ENCODE peak calls at places on chromosomes 5 and 9, in ten cellular contexts. One of them, this sample, is unnamed.

GRCh38 chr5:127870914-127871313 is 167.7 kb downstream of the CCDC192 start:
- DNase-seq in transverse colon: peak
- DNase-seq in substantia nigra: peak
- DNase-seq in cardiac fibroblast: peak
- DNase-seq in bronchial epithelial cell: peak
- DNase-seq in NCI-H460: no peak
- DNase-seq in prostate gland: peak
- DNase-seq in AML-193: no peak
- DNase-seq in SK-N-SH: no peak
- DNase-seq in RCC 7860: no peak
- DNase-seq in this sample: no peak

GRCh38 chr9:98502976-98503325 is 205.8 kb downstream of the GABBR2 start:
- DNase-seq in substantia nigra: no peak
- DNase-seq in SK-N-SH: no peak
- DNase-seq in transverse colon: no peak
- DNase-seq in cardiac fibroblast: peak
- DNase-seq in RCC 7860: no peak
- DNase-seq in prostate gland: no peak
- DNase-seq in bronchial epithelial cell: peak
- DNase-seq in NCI-H460: no peak
- DNase-seq in AML-193: no peak
- DNase-seq in this sample: no peak

GRCh38 chr9:74120470-74120869 is 376.7 kb upstream of the RORB start:
- DNase-seq in RCC 7860: no peak
- DNase-seq in AML-193: no peak
- DNase-seq in transverse colon: no peak
- DNase-seq in substantia nigra: no peak
- DNase-seq in bronchial epithelial cell: no peak
- DNase-seq in SK-N-SH: no peak
- DNase-seq in cardiac fibroblast: no peak
- DNase-seq in prostate gland: no peak
- DNase-seq in NCI-H460: no peak
- DNase-seq in this sample: no peak

GRCh38 chr5:43603535-43604363 is 769 bp downstream of the NNT start:
- DNase-seq in AML-193: peak
- DNase-seq in NCI-H460: no peak
- DNase-seq in prostate gland: peak
- DNase-seq in RCC 7860: peak
- DNase-seq in bronchial epithelial cell: no peak
- DNase-seq in transverse colon: peak
- DNase-seq in cardiac fibroblast: peak
- DNase-seq in substantia nigra: peak
- DNase-seq in SK-N-SH: peak
- DNase-seq in this sample: peak

GRCh38 chr5:9898319-9898718 is 268.2 kb upstream of the TAS2R1 start:
- DNase-seq in transverse colon: peak
- DNase-seq in AML-193: no peak
- DNase-seq in cardiac fibroblast: peak
- DNase-seq in bronchial epithelial cell: peak
- DNase-seq in RCC 7860: peak
- DNase-seq in SK-N-SH: peak
- DNase-seq in prostate gland: peak
- DNase-seq in substantia nigra: peak
- DNase-seq in NCI-H460: no peak
- DNase-seq in this sample: no peak

GRCh38 chr9:123034881-123035465 is 1.5 kb downstream of the GPR21 start:
- DNase-seq in cardiac fibroblast: no peak
- DNase-seq in substantia nigra: no peak
- DNase-seq in AML-193: no peak
- DNase-seq in transverse colon: no peak
- DNase-seq in RCC 7860: no peak
- DNase-seq in NCI-H460: no peak
- DNase-seq in bronchial epithelial cell: no peak
- DNase-seq in SK-N-SH: no peak
- DNase-seq in prostate gland: no peak
- DNase-seq in this sample: no peak

GRCh38 chr9:126673689-126674364 is 60.1 kb downstream of the LMX1B start:
- DNase-seq in SK-N-SH: peak
- DNase-seq in AML-193: no peak
- DNase-seq in NCI-H460: no peak
- DNase-seq in RCC 7860: no peak
- DNase-seq in substantia nigra: no peak
- DNase-seq in bronchial epithelial cell: no peak
- DNase-seq in transverse colon: no peak
- DNase-seq in prostate gland: peak
- DNase-seq in cardiac fibroblast: no peak
- DNase-seq in this sample: no peak

GRCh38 chr5:127210082-127210481 is 80.5 kb upstream of the MEGF10 start:
- DNase-seq in prostate gland: no peak
- DNase-seq in NCI-H460: no peak
- DNase-seq in bronchial epithelial cell: peak
- DNase-seq in RCC 7860: no peak
- DNase-seq in AML-193: no peak
- DNase-seq in cardiac fibroblast: peak
- DNase-seq in transverse colon: no peak
- DNase-seq in SK-N-SH: no peak
- DNase-seq in substantia nigra: no peak
- DNase-seq in this sample: no peak

GRCh38 chr9:110248361-110248760 is 7.9 kb downstream of the TXN start:
- DNase-seq in cardiac fibroblast: no peak
- DNase-seq in transverse colon: no peak
- DNase-seq in NCI-H460: no peak
- DNase-seq in prostate gland: no peak
- DNase-seq in AML-193: no peak
- DNase-seq in substantia nigra: no peak
- DNase-seq in RCC 7860: no peak
- DNase-seq in SK-N-SH: no peak
- DNase-seq in bronchial epithelial cell: peak
- DNase-seq in this sample: no peak

GRCh38 chr9:135826188-135826545 is 81.2 kb downstream of the CAMSAP1 start:
- DNase-seq in prostate gland: no peak
- DNase-seq in RCC 7860: no peak
- DNase-seq in cardiac fibroblast: no peak
- DNase-seq in bronchial epithelial cell: no peak
- DNase-seq in substantia nigra: no peak
- DNase-seq in transverse colon: no peak
- DNase-seq in SK-N-SH: no peak
- DNase-seq in NCI-H460: no peak
- DNase-seq in AML-193: no peak
- DNase-seq in this sample: no peak

GRCh38 chr5:172508471-172509404 is 54.4 kb upstream of the SH3PXD2B start:
- DNase-seq in AML-193: no peak
- DNase-seq in SK-N-SH: no peak
- DNase-seq in RCC 7860: no peak
- DNase-seq in cardiac fibroblast: no peak
- DNase-seq in NCI-H460: no peak
- DNase-seq in bronchial epithelial cell: no peak
- DNase-seq in prostate gland: no peak
- DNase-seq in transverse colon: peak
- DNase-seq in substantia nigra: no peak
- DNase-seq in this sample: no peak

GRCh38 chr5:6781711-6782110 is 68.5 kb downstream of the TENT4A start:
- DNase-seq in AML-193: no peak
- DNase-seq in bronchial epithelial cell: peak
- DNase-seq in substantia nigra: no peak
- DNase-seq in prostate gland: no peak
- DNase-seq in transverse colon: no peak
- DNase-seq in cardiac fibroblast: peak
- DNase-seq in NCI-H460: no peak
- DNase-seq in SK-N-SH: no peak
- DNase-seq in RCC 7860: no peak
- DNase-seq in this sample: no peak

GRCh38 chr5:148443998-148444397 is 60.2 kb downstream of the FBXO38 start:
- DNase-seq in SK-N-SH: peak
- DNase-seq in bronchial epithelial cell: peak
- DNase-seq in cardiac fibroblast: peak
- DNase-seq in transverse colon: peak
- DNase-seq in NCI-H460: peak
- DNase-seq in RCC 7860: peak
- DNase-seq in substantia nigra: peak
- DNase-seq in AML-193: peak
- DNase-seq in prostate gland: peak
- DNase-seq in this sample: no peak

GRCh38 chr5:167916706-167917105 is 374.7 kb upstream of the WWC1 start:
- DNase-seq in AML-193: no peak
- DNase-seq in SK-N-SH: no peak
- DNase-seq in cardiac fibroblast: peak
- DNase-seq in substantia nigra: no peak
- DNase-seq in bronchial epithelial cell: no peak
- DNase-seq in prostate gland: no peak
- DNase-seq in RCC 7860: peak
- DNase-seq in NCI-H460: no peak
- DNase-seq in transverse colon: peak
- DNase-seq in this sample: no peak

GRCh38 chr5:84673785-84674184 is 289.1 kb upstream of the EDIL3 start:
- DNase-seq in substantia nigra: no peak
- DNase-seq in NCI-H460: no peak
- DNase-seq in prostate gland: no peak
- DNase-seq in bronchial epithelial cell: no peak
- DNase-seq in transverse colon: no peak
- DNase-seq in SK-N-SH: no peak
- DNase-seq in cardiac fibroblast: no peak
- DNase-seq in RCC 7860: no peak
- DNase-seq in AML-193: no peak
- DNase-seq in this sample: no peak

GRCh38 chr9:91162784-91163440 is 198.8 kb downstream of the AUH start:
- DNase-seq in RCC 7860: peak
- DNase-seq in cardiac fibroblast: no peak
- DNase-seq in transverse colon: peak
- DNase-seq in NCI-H460: no peak
- DNase-seq in substantia nigra: peak
- DNase-seq in AML-193: peak
- DNase-seq in bronchial epithelial cell: peak
- DNase-seq in prostate gland: no peak
- DNase-seq in SK-N-SH: no peak
- DNase-seq in this sample: peak

GRCh38 chr5:59760798-59761348 is 132.7 kb downstream of the PDE4D start:
- DNase-seq in NCI-H460: peak
- DNase-seq in cardiac fibroblast: peak
- DNase-seq in AML-193: peak
- DNase-seq in transverse colon: no peak
- DNase-seq in RCC 7860: no peak
- DNase-seq in substantia nigra: no peak
- DNase-seq in prostate gland: no peak
- DNase-seq in bronchial epithelial cell: peak
- DNase-seq in SK-N-SH: no peak
- DNase-seq in this sample: no peak

GRCh38 chr5:56319281-56320242 is 86.4 kb upstream of the ANKRD55 start:
- DNase-seq in SK-N-SH: no peak
- DNase-seq in RCC 7860: no peak
- DNase-seq in bronchial epithelial cell: peak
- DNase-seq in prostate gland: no peak
- DNase-seq in NCI-H460: no peak
- DNase-seq in cardiac fibroblast: peak
- DNase-seq in AML-193: no peak
- DNase-seq in transverse colon: peak
- DNase-seq in substantia nigra: no peak
- DNase-seq in this sample: no peak

GRCh38 chr9:93252116-93252780 is 68.3 kb downstream of the WNK2 start:
- DNase-seq in transverse colon: no peak
- DNase-seq in SK-N-SH: no peak
- DNase-seq in RCC 7860: no peak
- DNase-seq in substantia nigra: no peak
- DNase-seq in NCI-H460: no peak
- DNase-seq in prostate gland: no peak
- DNase-seq in bronchial epithelial cell: no peak
- DNase-seq in AML-193: no peak
- DNase-seq in cardiac fibroblast: no peak
- DNase-seq in this sample: no peak

GRCh38 chr5:67815455-67816391 is 399.8 kb upstream of the PIK3R1 start:
- DNase-seq in cardiac fibroblast: peak
- DNase-seq in NCI-H460: no peak
- DNase-seq in substantia nigra: no peak
- DNase-seq in bronchial epithelial cell: peak
- DNase-seq in SK-N-SH: no peak
- DNase-seq in prostate gland: peak
- DNase-seq in AML-193: no peak
- DNase-seq in RCC 7860: no peak
- DNase-seq in transverse colon: no peak
- DNase-seq in this sample: no peak

GRCh38 chr9:136740971-136741884 is 1.5 kb downstream of the LCN10 start:
- DNase-seq in NCI-H460: no peak
- DNase-seq in transverse colon: no peak
- DNase-seq in cardiac fibroblast: no peak
- DNase-seq in AML-193: no peak
- DNase-seq in substantia nigra: no peak
- DNase-seq in SK-N-SH: peak
- DNase-seq in RCC 7860: no peak
- DNase-seq in bronchial epithelial cell: no peak
- DNase-seq in prostate gland: no peak
- DNase-seq in this sample: no peak

GRCh38 chr9:105141448-105142101 is 102.9 kb upstream of the SLC44A1 start:
- DNase-seq in substantia nigra: no peak
- DNase-seq in SK-N-SH: no peak
- DNase-seq in AML-193: no peak
- DNase-seq in bronchial epithelial cell: no peak
- DNase-seq in transverse colon: no peak
- DNase-seq in cardiac fibroblast: no peak
- DNase-seq in RCC 7860: no peak
- DNase-seq in prostate gland: no peak
- DNase-seq in NCI-H460: no peak
- DNase-seq in this sample: no peak

GRCh38 chr5:31987985-31988710 is 186.0 kb downstream of the GOLPH3 start:
- DNase-seq in AML-193: no peak
- DNase-seq in bronchial epithelial cell: peak
- DNase-seq in RCC 7860: peak
- DNase-seq in SK-N-SH: no peak
- DNase-seq in prostate gland: no peak
- DNase-seq in NCI-H460: no peak
- DNase-seq in substantia nigra: no peak
- DNase-seq in transverse colon: no peak
- DNase-seq in cardiac fibroblast: peak
- DNase-seq in this sample: no peak

GRCh38 chr9:89674667-89675402 is 70.0 kb downstream of the GADD45G start:
- DNase-seq in NCI-H460: no peak
- DNase-seq in bronchial epithelial cell: no peak
- DNase-seq in transverse colon: peak
- DNase-seq in cardiac fibroblast: no peak
- DNase-seq in substantia nigra: peak
- DNase-seq in prostate gland: no peak
- DNase-seq in RCC 7860: no peak
- DNase-seq in SK-N-SH: peak
- DNase-seq in AML-193: no peak
- DNase-seq in this sample: no peak

GRCh38 chr9:93299418-93300174 is 115.7 kb downstream of the WNK2 start:
- DNase-seq in transverse colon: no peak
- DNase-seq in prostate gland: no peak
- DNase-seq in substantia nigra: no peak
- DNase-seq in NCI-H460: no peak
- DNase-seq in RCC 7860: no peak
- DNase-seq in AML-193: no peak
- DNase-seq in cardiac fibroblast: no peak
- DNase-seq in SK-N-SH: peak
- DNase-seq in bronchial epithelial cell: no peak
- DNase-seq in this sample: no peak

GRCh38 chr5:97167435-97167834 is 15.6 kb downstream of the RIOK2 start:
- DNase-seq in NCI-H460: no peak
- DNase-seq in AML-193: no peak
- DNase-seq in SK-N-SH: no peak
- DNase-seq in prostate gland: no peak
- DNase-seq in cardiac fibroblast: no peak
- DNase-seq in substantia nigra: no peak
- DNase-seq in bronchial epithelial cell: no peak
- DNase-seq in RCC 7860: no peak
- DNase-seq in transverse colon: no peak
- DNase-seq in this sample: no peak

GRCh38 chr9:130409250-130409649 is 35.5 kb upstream of the ASS1 start:
- DNase-seq in substantia nigra: no peak
- DNase-seq in transverse colon: no peak
- DNase-seq in prostate gland: no peak
- DNase-seq in SK-N-SH: no peak
- DNase-seq in NCI-H460: no peak
- DNase-seq in bronchial epithelial cell: no peak
- DNase-seq in cardiac fibroblast: no peak
- DNase-seq in RCC 7860: no peak
- DNase-seq in AML-193: no peak
- DNase-seq in this sample: no peak

GRCh38 chr9:134185536-134186011 is 21.2 kb upstream of the RNU6ATAC start:
- DNase-seq in RCC 7860: no peak
- DNase-seq in NCI-H460: no peak
- DNase-seq in AML-193: no peak
- DNase-seq in transverse colon: no peak
- DNase-seq in SK-N-SH: peak
- DNase-seq in bronchial epithelial cell: no peak
- DNase-seq in substantia nigra: no peak
- DNase-seq in prostate gland: no peak
- DNase-seq in cardiac fibroblast: no peak
- DNase-seq in this sample: peak

This sample was measured in activated CD4-positive, CD25-positive, alpha-beta regulatory T cell treated with anti-CD3 and anti-CD28 coated beads, Interleukin-2, amount 50 U/mL, for 72 hours.